ENCODE peak calls at places on chromosome 17, in eight cellular contexts. I, Y, A, C, U, R, G and Q are unnamed samples.
A peak's percentile ranks its signal among the peaks of the same experiment; 100 is the strongest.

GRCh38 chr17:81491193-81491592 is 21.4 kb downstream of the ACTG1 start:
- DNase-seq in U (no peak), Y (no peak), G (no peak), A (no peak), I (no peak), C (no peak), R (no peak), Q (no peak)

GRCh38 chr17:55124730-55125129 is 140.0 kb upstream of the HLF start:
- DNase-seq in Y (no peak), G (no peak), U (no peak), R (no peak), C (no peak), I (no peak), A (no peak), Q (no peak)

GRCh38 chr17:61465550-61466237 is 13.5 kb downstream of the TBX4 start:
- DNase-seq in U (no peak), G (no peak), A (no peak), C (no peak), R (no peak), Y (no peak), I (peak; percentile 25), Q (no peak)

GRCh38 chr17:60390223-60390622 is 1.7 kb downstream of the USP32 start:
- DNase-seq in A (peak; percentile 82), Y (peak; percentile 47), U (peak; percentile 58), I (no peak), C (peak; percentile 77), R (no peak), G (no peak), Q (no peak)

GRCh38 chr17:61490540-61490975 is 38.3 kb downstream of the TBX4 start:
- DNase-seq in I (no peak), A (peak; percentile 78), Y (peak; percentile 90), U (no peak), G (no peak), C (peak; percentile 81), R (no peak), Q (no peak)

GRCh38 chr17:80948091-80948960 is 43.3 kb upstream of the CHMP6 start:
- DNase-seq in G (no peak), C (no peak), Y (no peak), R (no peak), U (no peak), I (peak; percentile 24), A (no peak), Q (no peak)

GRCh38 chr17:77437017-77437416 is 296.2 kb downstream of the SEC14L1 start:
- DNase-seq in R (peak; percentile 55), C (peak; percentile 78), A (peak; percentile 87), Y (peak; percentile 80), G (no peak), I (no peak), U (peak; percentile 62), Q (peak; percentile 67)

GRCh38 chr17:80259642-80260535 is 763 bp upstream of the RNF213 start:
- DNase-seq in C (peak; percentile 68), R (peak; percentile 75), U (peak; percentile 74), Y (peak; percentile 65), I (peak; percentile 76), A (peak; percentile 91), G (peak; percentile 78), Q (peak; percentile 83)

GRCh38 chr17:15216481-15216880 is 48.6 kb downstream of the PMP22 start:
- DNase-seq in U (no peak), A (no peak), C (no peak), R (no peak), G (no peak), I (no peak), Y (no peak), Q (no peak)

GRCh38 chr17:63116967-63117366 is 150.9 kb downstream of the TANC2 start:
- DNase-seq in G (no peak), C (peak; percentile 91), I (no peak), A (peak; percentile 5), Y (peak; percentile 77), U (peak; percentile 4), R (no peak), Q (no peak)

GRCh38 chr17:73533801-73534574 is 110.3 kb downstream of the SDK2 start:
- DNase-seq in I (no peak), C (no peak), G (no peak), A (no peak), U (no peak), Y (no peak), R (no peak), Q (no peak)

GRCh38 chr17:10119203-10120112 is 78.9 kb downstream of the GAS7 start:
- DNase-seq in R (peak; percentile 24), I (peak; percentile 77), G (no peak), U (peak; percentile 54), Y (no peak), A (no peak), C (no peak), Q (peak; percentile 79)

GRCh38 chr17:8871081-8871581 is 3.7 kb upstream of the PIK3R6 start:
- DNase-seq in G (no peak), U (no peak), I (no peak), R (no peak), Y (no peak), A (no peak), C (no peak), Q (no peak)

GRCh38 chr17:38783227-38783626 is 16.1 kb downstream of the PIP4K2B start:
- DNase-seq in I (no peak), A (no peak), R (no peak), C (no peak), G (no peak), Y (no peak), U (no peak), Q (no peak)

GRCh38 chr17:76142044-76143041 is 1.3 kb upstream of the FOXJ1 start:
- DNase-seq in A (no peak), I (no peak), C (no peak), G (no peak), Y (no peak), R (no peak), U (peak; percentile 19), Q (no peak)

GRCh38 chr17:40538936-40539705 is 26.2 kb downstream of the CCR7 start:
- DNase-seq in G (no peak), Y (no peak), A (no peak), R (no peak), I (no peak), C (no peak), U (peak; percentile 28), Q (no peak)

GRCh38 chr17:40541873-40542561 is 23.3 kb downstream of the CCR7 start:
- DNase-seq in I (peak; percentile 47), R (no peak), A (no peak), Y (no peak), C (peak; percentile 34), U (no peak), G (no peak), Q (peak; percentile 79)

GRCh38 chr17:40541060-40541872 is 24.0 kb downstream of the CCR7 start:
- DNase-seq in R (peak; percentile 69), G (no peak), I (peak; percentile 31), U (no peak), Y (no peak), A (no peak), C (no peak), Q (peak; percentile 39)

GRCh38 chr17:40539711-40540411 is 25.4 kb downstream of the CCR7 start:
- DNase-seq in R (no peak), U (no peak), G (no peak), Y (no peak), C (no peak), I (no peak), A (no peak), Q (peak; percentile 59)

DNA sequence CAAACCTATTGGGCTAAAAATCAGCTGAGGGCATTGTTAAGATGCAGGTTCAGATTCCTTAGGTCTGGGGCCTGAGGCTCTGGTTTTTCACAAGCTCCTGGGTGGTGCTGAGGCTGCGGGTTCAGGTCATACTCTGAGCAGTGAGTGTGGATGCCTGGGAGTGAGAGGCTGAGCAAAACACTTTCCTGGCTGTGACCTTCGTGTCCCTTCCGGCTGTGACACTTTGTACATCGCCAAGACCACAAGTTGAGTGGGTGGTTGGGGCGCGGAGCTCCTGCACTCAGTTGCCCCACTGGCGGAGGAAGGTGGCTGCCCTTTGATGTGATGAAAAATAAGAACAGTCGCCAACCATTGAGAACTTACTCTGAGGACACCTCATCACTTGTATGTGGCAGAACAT is 24.8 kb downstream of the CCR7 start:
- DNase-seq in R (peak; percentile 59), A (no peak), C (no peak), U (no peak), Y (no peak), I (no peak), G (no peak), Q (peak; percentile 21)
- H3K4me1 ChIP-seq in R (peaks cover 83% of the 10 kb centered on the region), A (peaks cover 58% of the 10 kb centered on the region), C (peaks cover 27% of the 10 kb centered on the region), U (peaks cover 9% of the 10 kb centered on the region), Y (peaks cover 44% of the 10 kb centered on the region), I (peaks cover 65% of the 10 kb centered on the region), G (peaks cover 61% of the 10 kb centered on the region), Q (peaks cover 61% of the 10 kb centered on the region)

DNA sequence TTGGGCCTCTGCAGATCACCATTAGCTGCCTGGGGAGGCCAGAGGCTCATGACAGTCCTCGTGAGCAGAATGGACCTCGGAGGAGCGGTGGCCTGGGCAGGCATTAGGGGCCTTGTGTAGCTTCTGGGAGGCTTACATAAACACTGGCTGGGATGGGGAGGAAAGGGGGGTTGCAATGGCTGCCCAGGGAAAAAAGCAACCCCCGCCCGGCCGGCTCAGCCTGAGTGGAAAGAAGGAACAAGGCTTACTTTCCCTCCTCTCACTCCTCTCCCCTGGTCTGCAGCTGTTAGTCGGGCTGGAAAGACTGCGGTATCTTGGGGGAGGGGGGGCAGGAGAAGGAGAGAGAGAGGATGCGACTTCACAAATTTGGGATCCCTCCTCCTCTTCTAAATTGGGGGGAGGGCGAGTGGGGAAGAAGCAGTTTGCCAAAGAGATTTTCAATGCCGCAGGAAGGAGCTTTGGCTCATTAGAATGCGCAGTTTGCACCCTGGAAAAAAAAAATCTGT is 6.4 kb upstream of the NR1D1 start:
- DNase-seq in I (no peak), C (no peak), Y (no peak), U (no peak), G (no peak), A (no peak), R (no peak), Q (peak; percentile 61)
- H3K4me1 ChIP-seq in I (peaks cover 99% of the 10 kb centered on the region), C (peaks cover 42% of the 10 kb centered on the region), Y (peaks cover 49% of the 10 kb centered on the region), U (peaks cover 16% of the 10 kb centered on the region), G (peaks cover 67% of the 10 kb centered on the region), A (peaks cover 72% of the 10 kb centered on the region), R (peaks cover 95% of the 10 kb centered on the region), Q (peaks cover 86% of the 10 kb centered on the region)

GRCh38 chr17:46158323-46159296 is 34.6 kb downstream of the KANSL1 start:
- DNase-seq in R (no peak), Y (no peak), A (no peak), G (no peak), I (no peak), C (no peak), U (no peak), Q (no peak)
- H3K4me1 ChIP-seq in R (peaks cover 94% of the 10 kb centered on the region), Y (peaks cover 27% of the 10 kb centered on the region), A (peaks cover 70% of the 10 kb centered on the region), G (peaks cover 85% of the 10 kb centered on the region), I (peaks cover 96% of the 10 kb centered on the region), C (peaks cover 13% of the 10 kb centered on the region), U (peaks cover 50% of the 10 kb centered on the region), Q (peaks cover 57% of the 10 kb centered on the region)

DNA sequence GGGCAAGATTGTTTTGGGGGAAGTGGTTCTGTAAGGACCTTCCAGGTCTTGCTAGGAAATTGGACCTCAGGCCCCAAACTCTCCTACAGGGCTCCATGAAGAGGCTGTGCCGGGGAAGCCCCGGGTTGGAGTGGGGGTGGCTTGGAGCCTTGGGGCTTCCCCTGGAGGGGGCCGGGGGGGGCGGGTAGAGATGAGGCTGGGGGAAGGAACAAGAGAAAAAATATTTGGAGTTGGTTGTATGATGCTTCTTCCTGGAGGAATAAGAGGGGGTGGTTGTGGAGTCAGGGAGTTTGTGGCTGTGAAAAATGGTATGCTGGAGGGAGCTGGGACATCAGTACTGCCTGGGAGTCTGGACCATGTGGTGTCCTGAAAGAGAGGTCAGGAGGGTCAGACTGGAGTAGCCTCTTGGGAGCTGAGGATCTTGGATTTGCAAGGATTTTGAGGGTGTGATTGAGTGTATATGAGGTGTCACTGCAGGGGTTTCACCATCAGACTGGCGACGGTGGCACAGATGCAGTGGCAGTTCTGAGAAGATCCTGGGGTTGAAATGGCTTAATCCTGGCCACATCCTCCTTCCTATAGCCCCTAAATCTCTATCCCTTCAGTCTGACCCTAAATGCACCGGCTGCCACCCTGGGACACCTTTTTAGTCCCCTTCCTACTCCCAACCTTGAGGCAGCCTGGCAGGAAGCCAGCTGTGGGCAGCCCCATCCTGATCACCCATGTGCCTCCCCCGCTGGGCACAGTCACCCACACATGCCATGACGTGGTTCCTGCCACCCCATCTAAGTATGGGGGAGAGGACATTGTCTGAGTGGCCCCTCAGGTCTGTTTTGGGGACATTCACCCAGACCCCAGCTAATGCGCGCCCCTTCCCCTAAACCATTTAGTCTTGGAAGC is 10.9 kb downstream of the RARA start:
- DNase-seq in U (no peak), Y (no peak), G (peak; percentile 63), R (peak; percentile 85), I (peak; percentile 77), A (no peak), C (no peak), Q (peak; percentile 55)
- H3K4me1 ChIP-seq in U (peaks cover 45% of the 10 kb centered on the region), Y (peaks cover 68% of the 10 kb centered on the region), G (peaks cover 93% of the 10 kb centered on the region), R (peaks cover 82% of the 10 kb centered on the region), I (peaks cover 94% of the 10 kb centered on the region), A (peaks cover 70% of the 10 kb centered on the region), C (peaks cover 61% of the 10 kb centered on the region), Q (peaks cover 88% of the 10 kb centered on the region)